ENCODE peak calls at places on chromosome 14, in nine cellular contexts. K, F, I, Q, U, Y, P, G and H are unnamed samples.

GRCh38 chr14:94099006-94099405 is 11.5 kb upstream of the IFI27 start:
- DNase-seq in K (no peak), F (no peak), I (no peak), Q (no peak), U (no peak), Y (no peak), P (no peak), G (peak), H (no peak)

GRCh38 chr14:45135181-45135580 is 549 bp upstream of the FANCM start:
- DNase-seq in K (peak), F (no peak), I (no peak), Q (peak), U (no peak), Y (no peak), P (peak), G (no peak), H (peak)

GRCh38 chr14:64217747-64218146 is 76.4 kb downstream of the ESR2 start:
- DNase-seq in K (no peak), F (no peak), I (no peak), Q (no peak), U (no peak), Y (no peak), P (no peak), G (no peak), H (no peak)

GRCh38 chr14:97655169-97655948 is 858.2 kb downstream of the VRK1 start:
- DNase-seq in K (no peak), F (no peak), I (no peak), Q (no peak), U (no peak), Y (no peak), P (peak), G (no peak), H (no peak)

GRCh38 chr14:104155513-104155912 is 17.1 kb downstream of the KIF26A start:
- DNase-seq in K (no peak), F (no peak), I (no peak), Q (no peak), U (no peak), Y (no peak), P (peak), G (no peak), H (no peak)

GRCh38 chr14:50531595-50532501 is 521 bp downstream of the MAP4K5 start:
- DNase-seq in K (peak), F (peak), I (peak), Q (peak), U (peak), Y (peak), P (peak), G (peak), H (peak)

GRCh38 chr14:65131176-65131765 is 29.0 kb upstream of the MAX start:
- DNase-seq in K (peak), F (peak), I (no peak), Q (no peak), U (peak), Y (peak), P (peak), G (no peak), H (no peak)

GRCh38 chr14:32623300-32624093 is 294.4 kb downstream of the AKAP6 start:
- DNase-seq in K (no peak), F (no peak), I (no peak), Q (peak), U (no peak), Y (peak), P (peak), G (no peak), H (no peak)

GRCh38 chr14:87628129-87628528 is 364.9 kb downstream of the GALC start:
- DNase-seq in K (peak), F (no peak), I (peak), Q (peak), U (no peak), Y (no peak), P (no peak), G (no peak), H (peak)

GRCh38 chr14:76690502-76691105 is 70.7 kb upstream of the VASH1 start:
- DNase-seq in K (no peak), F (no peak), I (no peak), Q (no peak), U (no peak), Y (no peak), P (no peak), G (peak), H (no peak)

GRCh38 chr14:30603402-30603801 is 18.7 kb upstream of the SCFD1 start:
- DNase-seq in K (no peak), F (no peak), I (no peak), Q (no peak), U (no peak), Y (peak), P (peak), G (no peak), H (no peak)

GRCh38 chr14:96589577-96589976 is 87.4 kb downstream of the PAPOLA start:
- DNase-seq in K (no peak), F (no peak), I (no peak), Q (no peak), U (no peak), Y (no peak), P (no peak), G (peak), H (no peak)

GRCh38 chr14:35400707-35401421 is 3.7 kb downstream of the NFKBIA start:
- DNase-seq in K (no peak), F (no peak), I (no peak), Q (peak), U (no peak), Y (peak), P (no peak), G (peak), H (no peak)

GRCh38 chr14:78075033-78075432 is 95.1 kb upstream of the NRXN3 start:
- DNase-seq in K (no peak), F (no peak), I (no peak), Q (no peak), U (no peak), Y (no peak), P (no peak), G (peak), H (no peak)

GRCh38 chr14:87030182-87030581 is 962.8 kb downstream of the GALC start:
- DNase-seq in K (no peak), F (no peak), I (no peak), Q (no peak), U (no peak), Y (no peak), P (no peak), G (no peak), H (no peak)

GRCh38 chr14:71729581-71729980 is 202.6 kb upstream of the RGS6 start:
- DNase-seq in K (no peak), F (no peak), I (no peak), Q (no peak), U (no peak), Y (no peak), P (no peak), G (no peak), H (no peak)

GRCh38 chr14:49971156-49972141 is 78.6 kb downstream of the ARF6 start:
- DNase-seq in K (no peak), F (no peak), I (no peak), Q (peak), U (no peak), Y (no peak), P (peak), G (no peak), H (no peak)

GRCh38 chr14:79831198-79831890 is 380.0 kb downstream of the DIO2 start:
- DNase-seq in K (no peak), F (no peak), I (no peak), Q (peak), U (no peak), Y (peak), P (no peak), G (no peak), H (no peak)

GRCh38 chr14:49957089-49957852 is 64.4 kb downstream of the ARF6 start:
- DNase-seq in K (no peak), F (no peak), I (no peak), Q (no peak), U (peak), Y (no peak), P (no peak), G (peak), H (no peak)

GRCh38 chr14:33918256-33918655 is 32.6 kb downstream of the EGLN3 start:
- DNase-seq in K (no peak), F (no peak), I (no peak), Q (peak), U (no peak), Y (no peak), P (no peak), G (no peak), H (no peak)

GRCh38 chr14:104881369-104881979 is 16.4 kb downstream of the CEP170B start:
- DNase-seq in K (no peak), F (no peak), I (peak), Q (no peak), U (no peak), Y (no peak), P (no peak), G (peak), H (no peak)

GRCh38 chr14:51628230-51628629 is 23.5 kb upstream of the FRMD6 start:
- DNase-seq in K (no peak), F (no peak), I (no peak), Q (no peak), U (no peak), Y (no peak), P (no peak), G (no peak), H (no peak)

GRCh38 chr14:56224691-56225681 is 106.8 kb downstream of the PELI2 start:
- DNase-seq in K (no peak), F (no peak), I (no peak), Q (no peak), U (peak), Y (no peak), P (no peak), G (no peak), H (no peak)

GRCh38 chr14:75648066-75648838 is 12.4 kb downstream of the ERG28 start:
- DNase-seq in K (peak), F (peak), I (no peak), Q (peak), U (peak), Y (peak), P (peak), G (no peak), H (no peak)

GRCh38 chr14:105918496-105919262 is 392.3 kb downstream of the TMEM121 start:
- DNase-seq in K (no peak), F (no peak), I (no peak), Q (no peak), U (no peak), Y (no peak), P (no peak), G (no peak), H (no peak)

GRCh38 chr14:21263284-21264024 is 5.8 kb downstream of the HNRNPC start:
- DNase-seq in K (no peak), F (no peak), I (no peak), Q (no peak), U (no peak), Y (no peak), P (no peak), G (no peak), H (no peak)

GRCh38 chr14:74595006-74595735 is 16.9 kb downstream of the LTBP2 start:
- DNase-seq in K (peak), F (no peak), I (no peak), Q (peak), U (no peak), Y (peak), P (no peak), G (no peak), H (no peak)

GRCh38 chr14:97149775-97150174 is 352.6 kb downstream of the VRK1 start:
- DNase-seq in K (no peak), F (no peak), I (no peak), Q (no peak), U (no peak), Y (no peak), P (no peak), G (no peak), H (no peak)

GRCh38 chr14:71143391-71144290 is 236.4 kb downstream of the PCNX1 start:
- DNase-seq in K (peak), F (no peak), I (no peak), Q (peak), U (peak), Y (peak), P (peak), G (no peak), H (no peak)

GRCh38 chr14:101557811-101558738 is 3.2 kb upstream of the DIO3 start:
- DNase-seq in K (no peak), F (no peak), I (no peak), Q (peak), U (peak), Y (no peak), P (peak), G (peak), H (no peak)

GRCh38 chr14:74459289-74459946 is 33.4 kb upstream of the SYNDIG1L start:
- DNase-seq in K (peak), F (no peak), I (peak), Q (peak), U (peak), Y (peak), P (peak), G (peak), H (peak)

GRCh38 chr14:66708262-66708661 is 200.3 kb downstream of the GPHN start:
- DNase-seq in K (no peak), F (no peak), I (no peak), Q (peak), U (no peak), Y (no peak), P (no peak), G (no peak), H (no peak)

GRCh38 chr14:72926292-72927028 is at the start of gene DCAF4:
- DNase-seq in K (peak), F (peak), I (peak), Q (peak), U (peak), Y (peak), P (peak), G (peak), H (peak)

GRCh38 chr14:51823706-51824105 is 36.7 kb upstream of the GNG2 start:
- DNase-seq in K (no peak), F (no peak), I (no peak), Q (no peak), U (no peak), Y (peak), P (peak), G (no peak), H (no peak)

GRCh38 chr14:77031680-77032482 is 3.4 kb upstream of the IRF2BPL start:
- DNase-seq in K (peak), F (no peak), I (no peak), Q (peak), U (no peak), Y (peak), P (peak), G (no peak), H (no peak)

GRCh38 chr14:84225243-84225642 is 1304.7 kb upstream of the FLRT2 start:
- DNase-seq in K (no peak), F (no peak), I (no peak), Q (peak), U (no peak), Y (no peak), P (no peak), G (no peak), H (no peak)

GRCh38 chr14:52583544-52583943 is 30.9 kb downstream of the GPR137C start:
- DNase-seq in K (peak), F (no peak), I (no peak), Q (no peak), U (no peak), Y (peak), P (peak), G (no peak), H (no peak)

GRCh38 chr14:68924392-68925158 is 54.5 kb downstream of the ACTN1 start:
- DNase-seq in K (no peak), F (no peak), I (no peak), Q (no peak), U (no peak), Y (no peak), P (peak), G (no peak), H (no peak)

GRCh38 chr14:68927089-68927488 is 52.0 kb downstream of the ACTN1 start:
- DNase-seq in K (no peak), F (no peak), I (no peak), Q (no peak), U (no peak), Y (no peak), P (no peak), G (no peak), H (no peak)

GRCh38 chr14:68927956-68928675 is 51.0 kb downstream of the ACTN1 start:
- DNase-seq in K (no peak), F (no peak), I (no peak), Q (no peak), U (no peak), Y (no peak), P (no peak), G (no peak), H (no peak)

GRCh38 chr14:68925373-68925772 is 53.7 kb downstream of the ACTN1 start:
- DNase-seq in K (no peak), F (no peak), I (no peak), Q (no peak), U (no peak), Y (no peak), P (no peak), G (no peak), H (no peak)

DNA sequence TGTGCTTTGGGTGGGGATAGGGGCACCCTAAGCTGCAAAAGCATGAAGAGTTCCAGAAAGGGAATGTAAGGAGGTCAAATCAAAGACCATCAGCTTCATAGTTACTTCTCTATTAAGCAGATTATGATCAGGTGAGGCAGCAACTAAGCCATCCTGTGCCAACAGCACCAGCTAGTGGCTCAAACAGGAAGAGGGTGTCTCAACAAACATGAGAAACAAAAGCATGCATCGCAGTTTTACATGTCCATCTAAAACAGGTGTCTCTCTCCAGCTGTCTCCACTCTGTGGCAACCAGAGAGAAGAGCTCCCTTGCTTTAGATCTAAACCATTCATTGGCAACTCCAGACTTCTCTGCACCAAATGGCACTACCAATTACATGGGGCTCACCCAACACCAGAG is 52.9 kb downstream of the ACTN1 start:
- DNase-seq in K (no peak), F (no peak), I (no peak), Q (no peak), U (peak), Y (peak), P (peak), G (no peak), H (no peak)
- TF ChIP-seq CTCF in K (peak), F (peak), I (no peak), Q (peak), U (peak), Y (peak), P (peak), G (peak), H (peak)

DNA sequence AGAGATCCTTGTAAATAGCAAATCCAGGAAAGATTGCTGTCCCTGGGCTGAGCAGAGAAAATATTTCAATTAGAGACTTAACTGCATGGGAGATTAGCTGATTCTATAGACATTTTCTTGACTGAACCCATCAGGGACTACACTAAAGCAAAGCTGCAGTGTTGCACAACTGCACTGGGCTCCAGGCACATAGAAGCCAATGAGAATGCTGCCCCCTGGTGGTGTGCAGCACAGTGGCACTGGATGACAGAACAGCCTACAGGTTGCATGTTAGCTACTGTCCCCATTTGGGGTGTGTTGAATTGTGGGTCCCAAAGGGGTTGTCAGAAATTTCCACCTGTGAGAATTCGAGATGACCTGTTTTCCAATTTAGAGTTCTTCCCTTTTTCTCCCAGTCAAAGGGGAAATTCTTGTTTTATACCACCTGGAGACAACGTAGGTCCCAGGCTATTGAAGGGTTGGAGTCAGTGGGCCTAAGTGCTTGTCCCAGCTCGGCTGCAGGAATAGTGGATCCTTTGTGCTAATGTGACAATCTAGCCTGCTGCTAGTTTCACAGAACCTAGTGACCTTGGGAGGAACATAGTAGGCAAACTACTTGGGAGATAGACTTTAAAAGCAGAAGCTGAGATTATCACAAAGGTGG is 114.7 kb downstream of the SLC8A3 start:
- DNase-seq in K (peak), F (peak), I (peak), Q (peak), U (peak), Y (peak), P (peak), G (peak), H (peak)
- TF ChIP-seq CTCF in K (peak), F (peak), I (peak), Q (peak), U (peak), Y (peak), P (peak), G (peak), H (peak)

GRCh38 chr14:58824796-58825195 is 187.0 kb downstream of the DACT1 start:
- DNase-seq in K (no peak), F (no peak), I (no peak), Q (no peak), U (no peak), Y (no peak), P (no peak), G (no peak), H (no peak)

GRCh38 chr14:58828298-58828697 is 190.5 kb downstream of the DACT1 start:
- DNase-seq in K (no peak), F (no peak), I (no peak), Q (no peak), U (no peak), Y (no peak), P (no peak), G (no peak), H (no peak)

GRCh38 chr14:58829594-58829993 is 191.8 kb downstream of the DACT1 start:
- DNase-seq in K (peak), F (no peak), I (no peak), Q (no peak), U (peak), Y (peak), P (peak), G (no peak), H (no peak)

GRCh38 chr14:58824106-58824505 is 186.3 kb downstream of the DACT1 start:
- DNase-seq in K (no peak), F (no peak), I (no peak), Q (no peak), U (no peak), Y (no peak), P (no peak), G (no peak), H (no peak)

GRCh38 chr14:58826845-58827686 is 189.3 kb downstream of the DACT1 start:
- DNase-seq in K (no peak), F (no peak), I (no peak), Q (no peak), U (no peak), Y (no peak), P (peak), G (no peak), H (no peak)
- TF ChIP-seq CTCF in K (peak), F (no peak), I (peak), Q (peak), U (peak), Y (peak), P (peak), G (peak), H (peak)

GRCh38 chr14:100108042-100108825 is 43.0 kb downstream of the EVL start:
- DNase-seq in K (peak), F (peak), I (peak), Q (peak), U (peak), Y (peak), P (peak), G (peak), H (peak)
- TF ChIP-seq CTCF in K (peak), F (peak), I (peak), Q (peak), U (peak), Y (peak), P (peak), G (peak), H (peak)

GRCh38 chr14:92603309-92604257 is 90.0 kb downstream of the RIN3 start:
- DNase-seq in K (peak), F (peak), I (no peak), Q (peak), U (peak), Y (peak), P (peak), G (no peak), H (no peak)
- TF ChIP-seq CTCF in K (peak), F (peak), I (no peak), Q (peak), U (peak), Y (peak), P (peak), G (peak), H (no peak)

DNA sequence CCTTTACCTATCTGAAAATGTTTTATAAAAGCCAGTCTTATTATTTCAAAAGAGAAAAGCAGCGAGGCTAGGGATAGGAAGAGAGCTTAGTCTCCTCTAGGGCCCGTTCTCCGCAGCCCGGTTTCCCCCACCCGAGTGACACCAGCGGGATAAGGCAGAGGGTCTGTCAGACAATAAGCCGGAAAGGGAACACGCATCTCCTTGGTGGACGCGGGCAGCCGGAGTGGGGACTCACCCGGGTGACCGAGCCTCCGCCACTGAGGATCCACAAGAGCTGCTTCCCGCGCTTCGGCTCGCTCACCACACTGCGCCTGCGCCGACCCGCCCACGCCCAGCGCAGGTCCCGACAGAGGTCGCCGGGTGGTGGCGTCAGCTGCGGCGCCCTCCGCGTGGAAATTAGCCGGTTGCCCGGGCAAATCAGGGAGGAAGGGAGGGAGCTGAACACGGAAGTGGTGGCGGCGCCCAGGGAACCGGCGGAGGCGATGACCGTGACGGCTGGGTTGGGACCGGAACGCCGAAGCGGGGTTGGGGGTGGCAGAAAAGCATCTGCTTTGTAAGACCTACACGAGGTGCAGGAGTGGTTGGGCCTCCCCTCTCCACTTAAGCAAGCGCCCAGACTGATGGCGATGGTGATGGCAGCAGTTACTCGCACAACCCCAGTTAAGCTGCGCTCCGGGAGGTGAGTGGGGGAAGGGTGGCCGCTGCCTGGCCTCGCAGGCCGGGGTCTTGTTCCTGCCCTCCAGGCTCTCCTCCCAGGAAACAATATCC is at the start of the genes SOCS4 and WDHD1:
- DNase-seq in K (peak), F (peak), I (peak), Q (peak), U (peak), Y (peak), P (peak), G (peak), H (peak)
- TF ChIP-seq CTCF in K (no peak), F (peak), I (no peak), Q (no peak), U (no peak), Y (no peak), P (peak), G (peak), H (no peak)